ENCODE peak calls at places on chromosomes 16 and 17, in five cellular contexts. One of them, this sample, is unnamed.

GRCh38 chr16:73735018-73735417 is 561.6 kb upstream of the PSMD7 start:
- DNase-seq in GM20000: no peak
- DNase-seq in ascending aorta: no peak
- DNase-seq in AG04450: peak
- DNase-seq in AG10803: peak
- DNase-seq in this sample: no peak

GRCh38 chr17:45688820-45689219 is 95.3 kb upstream of the CRHR1 start:
- DNase-seq in GM20000: no peak
- DNase-seq in ascending aorta: no peak
- DNase-seq in AG04450: no peak
- DNase-seq in AG10803: no peak
- DNase-seq in this sample: no peak

GRCh38 chr16:30053376-30054015 is 12.1 kb upstream of the ALDOA start:
- DNase-seq in GM20000: no peak
- DNase-seq in ascending aorta: no peak
- DNase-seq in AG10803: peak
- DNase-seq in AG04450: no peak
- DNase-seq in this sample: no peak

GRCh38 chr17:67628580-67629013 is 89.1 kb upstream of the NOL11 start:
- DNase-seq in AG10803: no peak
- DNase-seq in AG04450: no peak
- DNase-seq in ascending aorta: no peak
- DNase-seq in GM20000: peak
- DNase-seq in this sample: no peak

GRCh38 chr17:9116311-9116820 is 95.1 kb downstream of the NTN1 start:
- DNase-seq in GM20000: no peak
- DNase-seq in AG04450: no peak
- DNase-seq in AG10803: no peak
- DNase-seq in ascending aorta: no peak
- DNase-seq in this sample: no peak

GRCh38 chr16:68470461-68471150 is 22.3 kb upstream of the SMPD3 start:
- DNase-seq in GM20000: peak
- DNase-seq in ascending aorta: no peak
- DNase-seq in AG10803: no peak
- DNase-seq in AG04450: no peak
- DNase-seq in this sample: no peak

GRCh38 chr17:73290399-73291259 is 21.2 kb downstream of the CDC42EP4 start:
- DNase-seq in GM20000: no peak
- DNase-seq in AG10803: no peak
- DNase-seq in AG04450: no peak
- DNase-seq in ascending aorta: no peak
- DNase-seq in this sample: no peak

GRCh38 chr16:1044515-1045362 is 27.8 kb upstream of the SSTR5 start:
- DNase-seq in ascending aorta: no peak
- DNase-seq in GM20000: no peak
- DNase-seq in AG04450: no peak
- DNase-seq in AG10803: no peak
- DNase-seq in this sample: no peak

GRCh38 chr16:87044829-87045228 is 272.4 kb downstream of the C16orf95 start:
- DNase-seq in AG10803: no peak
- DNase-seq in ascending aorta: no peak
- DNase-seq in AG04450: no peak
- DNase-seq in GM20000: no peak
- DNase-seq in this sample: no peak

GRCh38 chr17:27651411-27652345 is 20.7 kb downstream of the LGALS9 start:
- DNase-seq in AG10803: peak
- DNase-seq in ascending aorta: no peak
- DNase-seq in AG04450: no peak
- DNase-seq in GM20000: peak
- DNase-seq in this sample: no peak

GRCh38 chr16:11141409-11142260 is 114.4 kb downstream of the SOCS1 start:
- DNase-seq in GM20000: no peak
- DNase-seq in AG04450: no peak
- DNase-seq in ascending aorta: no peak
- DNase-seq in AG10803: no peak
- DNase-seq in this sample: peak

GRCh38 chr17:2393184-2393953 is 7.5 kb downstream of the MNT start:
- DNase-seq in AG04450: peak
- DNase-seq in GM20000: peak
- DNase-seq in ascending aorta: peak
- DNase-seq in AG10803: peak
- DNase-seq in this sample: peak

GRCh38 chr16:15983898-15984297 is 34.5 kb downstream of the ABCC1 start:
- DNase-seq in ascending aorta: no peak
- DNase-seq in GM20000: no peak
- DNase-seq in AG04450: no peak
- DNase-seq in AG10803: no peak
- DNase-seq in this sample: no peak

GRCh38 chr17:40535924-40536717 is 29.2 kb downstream of the CCR7 start:
- DNase-seq in GM20000: no peak
- DNase-seq in AG10803: peak
- DNase-seq in ascending aorta: no peak
- DNase-seq in AG04450: no peak
- DNase-seq in this sample: peak

GRCh38 chr16:81707411-81708321 is 71.4 kb upstream of the PLCG2 start:
- DNase-seq in ascending aorta: no peak
- DNase-seq in GM20000: no peak
- DNase-seq in AG10803: peak
- DNase-seq in AG04450: no peak
- DNase-seq in this sample: peak

GRCh38 chr16:51376080-51376479 is 225.0 kb upstream of the SALL1 start:
- DNase-seq in AG10803: no peak
- DNase-seq in AG04450: no peak
- DNase-seq in ascending aorta: no peak
- DNase-seq in GM20000: no peak
- DNase-seq in this sample: no peak
- TF ChIP-seq CTCF in AG10803: no peak
- TF ChIP-seq CTCF in AG04450: peak
- TF ChIP-seq CTCF in ascending aorta: no peak
- TF ChIP-seq CTCF in GM20000: no peak
- TF ChIP-seq CTCF in this sample: no peak

GRCh38 chr16:50133214-50133613 is 19.9 kb upstream of the TENT4B start:
- DNase-seq in ascending aorta: no peak
- DNase-seq in GM20000: no peak
- DNase-seq in AG04450: no peak
- DNase-seq in AG10803: no peak
- DNase-seq in this sample: no peak

GRCh38 chr16:50139580-50139979 is 13.5 kb upstream of the TENT4B start:
- DNase-seq in GM20000: no peak
- DNase-seq in ascending aorta: no peak
- DNase-seq in AG10803: no peak
- DNase-seq in AG04450: no peak
- DNase-seq in this sample: no peak

GRCh38 chr16:50137268-50137667 is 15.8 kb upstream of the TENT4B start:
- DNase-seq in ascending aorta: no peak
- DNase-seq in AG10803: no peak
- DNase-seq in GM20000: no peak
- DNase-seq in AG04450: no peak
- DNase-seq in this sample: no peak

DNA sequence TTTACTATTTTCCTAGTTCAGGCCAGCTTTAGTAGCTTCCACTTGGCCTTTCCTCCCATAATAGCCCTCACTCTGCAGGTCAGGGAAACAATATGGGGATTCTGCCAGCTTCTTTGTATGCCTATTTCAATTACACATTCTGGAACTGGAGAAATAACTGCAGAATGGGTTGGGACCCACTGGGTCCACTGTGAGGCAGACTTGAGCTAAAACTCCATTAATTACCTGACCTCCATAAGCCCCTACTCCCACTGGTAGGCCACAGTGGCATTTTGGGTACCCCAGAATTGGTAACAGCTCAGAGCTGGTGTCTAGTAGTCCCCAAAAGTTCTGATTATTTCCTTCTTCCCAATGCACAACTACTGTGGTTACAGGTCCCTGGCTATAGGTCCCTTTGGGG is 16.7 kb upstream of the TENT4B start:
- DNase-seq in AG04450: no peak
- DNase-seq in GM20000: no peak
- DNase-seq in ascending aorta: no peak
- DNase-seq in AG10803: no peak
- DNase-seq in this sample: no peak
- TF ChIP-seq CTCF in AG04450: no peak
- TF ChIP-seq CTCF in GM20000: no peak
- TF ChIP-seq CTCF in ascending aorta: no peak
- TF ChIP-seq CTCF in AG10803: peak
- TF ChIP-seq CTCF in this sample: peak

GRCh38 chr17:6648181-6648580 is 3.2 kb downstream of the MED31 start:
- DNase-seq in AG10803: no peak
- DNase-seq in ascending aorta: no peak
- DNase-seq in AG04450: no peak
- DNase-seq in GM20000: peak
- DNase-seq in this sample: no peak
- TF ChIP-seq CTCF in AG10803: peak
- TF ChIP-seq CTCF in ascending aorta: no peak
- TF ChIP-seq CTCF in AG04450: no peak
- TF ChIP-seq CTCF in GM20000: peak
- TF ChIP-seq CTCF in this sample: peak

GRCh38 chr17:80650339-80650672 is 105.7 kb downstream of the RPTOR start:
- DNase-seq in AG10803: no peak
- DNase-seq in GM20000: no peak
- DNase-seq in ascending aorta: no peak
- DNase-seq in AG04450: no peak
- DNase-seq in this sample: no peak
- TF ChIP-seq CTCF in AG10803: no peak
- TF ChIP-seq CTCF in GM20000: no peak
- TF ChIP-seq CTCF in ascending aorta: no peak
- TF ChIP-seq CTCF in AG04450: no peak
- TF ChIP-seq CTCF in this sample: peak

GRCh38 chr16:71883849-71884638 is at the start of gene ZNF821:
- DNase-seq in GM20000: peak
- DNase-seq in ascending aorta: no peak
- DNase-seq in AG04450: no peak
- DNase-seq in AG10803: peak
- DNase-seq in this sample: no peak
- TF ChIP-seq CTCF in GM20000: no peak
- TF ChIP-seq CTCF in ascending aorta: peak
- TF ChIP-seq CTCF in AG04450: no peak
- TF ChIP-seq CTCF in AG10803: no peak
- TF ChIP-seq CTCF in this sample: peak

DNA sequence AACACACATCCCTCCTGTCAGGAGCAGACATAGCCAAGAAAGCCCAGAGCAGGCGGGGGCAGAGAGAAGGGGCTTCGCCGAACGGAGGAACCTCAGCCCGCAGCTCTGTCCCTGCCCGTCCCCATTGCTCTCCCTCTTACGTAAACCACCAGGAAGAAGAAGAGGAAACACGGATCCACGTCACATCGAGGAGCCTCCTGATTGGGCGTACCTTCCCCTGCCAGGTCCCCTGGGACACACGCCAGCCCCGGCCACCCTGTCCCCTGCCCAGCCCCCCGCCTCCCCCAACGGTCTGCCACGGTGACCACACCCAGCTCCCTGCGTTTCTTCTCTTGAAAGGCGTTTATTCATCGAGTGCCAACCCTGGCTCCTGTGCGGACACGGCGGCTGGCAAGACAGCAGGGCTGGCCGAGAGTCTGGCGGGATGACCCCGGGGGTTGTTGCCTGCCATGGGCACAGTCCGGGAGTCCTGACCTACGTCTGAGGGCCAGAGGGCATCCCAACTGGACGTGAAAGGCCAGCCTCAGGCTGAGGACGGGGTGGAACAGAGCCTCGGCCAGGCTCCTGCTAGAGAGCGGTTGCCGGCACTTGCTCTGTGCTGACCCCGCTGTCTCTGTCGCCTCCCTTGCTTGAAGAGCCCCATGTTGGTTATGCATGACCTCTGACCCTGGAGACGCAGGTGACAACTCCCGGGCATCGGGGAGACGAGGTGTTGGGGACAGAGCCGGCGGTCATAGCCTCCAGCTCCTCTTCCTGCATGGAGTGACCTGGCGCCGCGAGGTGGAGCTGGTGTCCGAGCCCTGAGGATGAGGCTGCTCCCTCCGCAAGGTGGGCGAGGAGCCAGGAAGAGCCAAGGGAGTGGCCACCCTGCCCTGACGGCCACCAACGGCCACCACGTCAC is 40.6 kb upstream of the ACSF3 start:
- DNase-seq in GM20000: no peak
- DNase-seq in AG10803: peak
- DNase-seq in ascending aorta: no peak
- DNase-seq in AG04450: no peak
- DNase-seq in this sample: no peak
- TF ChIP-seq CTCF in GM20000: no peak
- TF ChIP-seq CTCF in AG10803: no peak
- TF ChIP-seq CTCF in ascending aorta: no peak
- TF ChIP-seq CTCF in AG04450: no peak
- TF ChIP-seq CTCF in this sample: no peak

DNA sequence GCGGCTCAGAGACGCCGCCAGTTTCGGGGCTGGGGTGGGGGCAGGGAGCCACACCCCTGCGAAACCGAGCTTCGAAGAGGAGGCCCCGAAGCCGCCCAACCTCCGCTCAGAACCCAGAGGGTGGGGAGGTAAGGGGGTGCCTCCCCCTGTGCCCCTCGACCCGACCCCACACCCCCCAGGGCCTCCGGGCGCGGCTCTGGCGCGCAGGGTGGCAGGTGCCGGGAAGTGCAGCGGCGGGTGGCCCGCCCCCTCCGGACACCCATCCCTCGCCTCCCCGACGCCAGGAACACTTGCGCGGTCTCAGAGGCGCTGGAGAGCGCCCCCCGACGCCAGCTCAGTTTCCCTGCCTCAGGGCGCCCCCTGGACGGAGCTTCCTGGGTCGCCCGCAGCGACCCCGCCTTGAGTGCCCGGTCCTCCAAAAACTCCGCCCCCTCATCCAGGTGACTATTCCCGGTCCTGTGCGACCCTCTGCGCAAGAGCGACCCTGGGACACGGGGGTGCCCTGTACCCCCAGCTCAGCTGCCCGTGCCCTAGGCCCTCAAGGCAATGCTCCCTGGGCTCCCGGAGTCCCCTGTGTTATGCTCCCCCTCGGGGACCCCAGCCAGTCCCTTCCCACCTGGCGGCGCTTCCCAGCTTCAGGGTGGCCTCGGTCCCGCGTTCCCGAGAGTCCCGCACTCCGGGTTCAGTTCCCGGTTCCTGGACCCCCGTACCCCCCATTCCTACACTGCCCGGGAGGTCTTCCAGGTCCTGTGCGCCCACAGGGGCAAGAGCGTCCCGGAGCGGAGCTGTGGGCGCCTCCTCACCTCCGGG is 562 bp downstream of the PPL start:
- DNase-seq in AG04450: no peak
- DNase-seq in ascending aorta: no peak
- DNase-seq in GM20000: peak
- DNase-seq in AG10803: no peak
- DNase-seq in this sample: no peak
- TF ChIP-seq CTCF in AG04450: no peak
- TF ChIP-seq CTCF in ascending aorta: peak
- TF ChIP-seq CTCF in GM20000: no peak
- TF ChIP-seq CTCF in AG10803: peak
- TF ChIP-seq CTCF in this sample: peak